ENCODE peak calls at places on chromosome 1, in ten cellular contexts. V, D, A, W, N, M, J, B, Q and E are unnamed samples.

GRCh38 chr1:236141447-236142357 is 637 bp upstream of the GPR137B start:
- DNase-seq in V (no peak), D (peak), A (peak), W (no peak), N (no peak), M (no peak), J (no peak), B (no peak), Q (no peak), E (no peak)

GRCh38 chr1:67748630-67749029 is 63.6 kb downstream of the GADD45A start:
- DNase-seq in V (peak), D (no peak), A (peak), W (no peak), N (no peak), M (no peak), J (no peak), B (no peak), Q (no peak), E (peak)

GRCh38 chr1:205488074-205488723 is 16.3 kb upstream of the CDK18 start:
- DNase-seq in V (peak), D (peak), A (peak), W (peak), N (peak), M (peak), J (peak), B (no peak), Q (no peak), E (peak)

GRCh38 chr1:205534444-205534985 is 30.0 kb downstream of the CDK18 start:
- DNase-seq in V (no peak), D (no peak), A (no peak), W (no peak), N (no peak), M (no peak), J (no peak), B (no peak), Q (no peak), E (no peak)

GRCh38 chr1:240417317-240417716 is 194.6 kb downstream of the GREM2 start:
- DNase-seq in V (no peak), D (no peak), A (peak), W (no peak), N (no peak), M (no peak), J (no peak), B (no peak), Q (no peak), E (no peak)

GRCh38 chr1:187157552-187157951 is 328.8 kb downstream of the PLA2G4A start:
- DNase-seq in V (no peak), D (no peak), A (no peak), W (no peak), N (no peak), M (no peak), J (no peak), B (no peak), Q (no peak), E (no peak)

GRCh38 chr1:51488372-51489050 is 30.6 kb downstream of the EPS15 start:
- DNase-seq in V (no peak), D (no peak), A (peak), W (no peak), N (no peak), M (no peak), J (no peak), B (no peak), Q (no peak), E (no peak)

GRCh38 chr1:76940586-76941335 is 73.5 kb downstream of the ST6GALNAC5 start:
- DNase-seq in V (no peak), D (no peak), A (no peak), W (no peak), N (no peak), M (no peak), J (no peak), B (no peak), Q (no peak), E (no peak)

GRCh38 chr1:182601416-182601786 is 2.8 kb downstream of the RGS16 start:
- DNase-seq in V (peak), D (peak), A (peak), W (peak), N (peak), M (peak), J (peak), B (no peak), Q (no peak), E (peak)

GRCh38 chr1:55275151-55275748 is 60.1 kb upstream of the USP24 start:
- DNase-seq in V (no peak), D (no peak), A (peak), W (no peak), N (no peak), M (no peak), J (no peak), B (no peak), Q (no peak), E (no peak)

GRCh38 chr1:5936621-5937372 is 55.4 kb downstream of the NPHP4 start:
- DNase-seq in V (no peak), D (no peak), A (no peak), W (no peak), N (no peak), M (no peak), J (no peak), B (peak), Q (no peak), E (no peak)